ENCODE peak calls at places on chromosomes 13 and 19, in five cellular contexts. M, U, W, A and V are unnamed samples.

GRCh38 chr19:2923510-2923909 is 21.3 kb downstream of the ZNF77 start:
- DNase-seq in M (no peak), U (peak), W (no peak), A (no peak), V (no peak)

GRCh38 chr13:47621931-47622330 is 379.1 kb downstream of the SUCLA2 start:
- DNase-seq in M (no peak), U (no peak), W (no peak), A (no peak), V (no peak)

GRCh38 chr19:281156-281853 is 9.9 kb downstream of the PLPP2 start:
- DNase-seq in M (no peak), U (no peak), W (no peak), A (no peak), V (no peak)

GRCh38 chr19:46913852-46914430 is 53.1 kb downstream of the ARHGAP35 start:
- DNase-seq in M (no peak), U (peak), W (no peak), A (no peak), V (peak)

GRCh38 chr19:33063356-33064116 is 1.2 kb downstream of the RHPN2 start:
- DNase-seq in M (peak), U (peak), W (no peak), A (peak), V (no peak)

GRCh38 chr19:32914879-32915278 is 45.3 kb upstream of the SLC7A9 start:
- DNase-seq in M (no peak), U (peak), W (no peak), A (no peak), V (no peak)

GRCh38 chr19:7442423-7442822 is 46.4 kb downstream of the PEX11G start:
- DNase-seq in M (no peak), U (peak), W (no peak), A (no peak), V (no peak)

GRCh38 chr13:101919541-101920306 is 467.2 kb downstream of the ITGBL1 start:
- DNase-seq in M (peak), U (peak), W (no peak), A (no peak), V (no peak)

GRCh38 chr19:16228637-16229321 is 31.1 kb downstream of the AP1M1 start:
- DNase-seq in M (no peak), U (no peak), W (no peak), A (no peak), V (no peak)

GRCh38 chr13:51848674-51849073 is 3.7 kb upstream of the TMEM272 start:
- DNase-seq in M (no peak), U (peak), W (no peak), A (no peak), V (no peak)

GRCh38 chr19:1000095-1000494 is at the start of gene GRIN3B:
- DNase-seq in M (no peak), U (peak), W (peak), A (peak), V (no peak)

GRCh38 chr19:47032171-47032811 is 12.7 kb downstream of the NPAS1 start:
- DNase-seq in M (peak), U (no peak), W (peak), A (peak), V (no peak)

GRCh38 chr13:95564948-95565347 is 12.4 kb downstream of the CLDN10 start:
- DNase-seq in M (no peak), U (peak), W (no peak), A (no peak), V (no peak)

GRCh38 chr19:50975766-50976165 is 6.4 kb upstream of the KLK6 start:
- DNase-seq in M (no peak), U (no peak), W (no peak), A (no peak), V (no peak)

GRCh38 chr13:99892189-99892588 is 79.4 kb downstream of the ZIC5 start:
- DNase-seq in M (no peak), U (no peak), W (no peak), A (no peak), V (no peak)

GRCh38 chr13:85812282-85812681 is 13.1 kb upstream of the SLITRK6 start:
- DNase-seq in M (no peak), U (no peak), W (no peak), A (no peak), V (no peak)

GRCh38 chr19:51458051-51458645 is at the start of gene SIGLEC8:
- DNase-seq in M (no peak), U (no peak), W (no peak), A (no peak), V (no peak)

GRCh38 chr19:47618771-47619170 is 9.8 kb downstream of the BICRA start:
- DNase-seq in M (no peak), U (peak), W (no peak), A (no peak), V (no peak)

GRCh38 chr19:34744896-34745690 is 11.1 kb downstream of the ZNF181 start:
- DNase-seq in M (no peak), U (no peak), W (no peak), A (no peak), V (no peak)

GRCh38 chr13:26424181-26424580 is 133.3 kb upstream of the WASF3 start:
- DNase-seq in M (no peak), U (no peak), W (no peak), A (no peak), V (no peak)

GRCh38 chr13:98144501-98145350 is 1.8 kb downstream of the FARP1 start:
- DNase-seq in M (no peak), U (peak), W (no peak), A (no peak), V (no peak)

GRCh38 chr13:82803341-82803740 is 1078.9 kb downstream of the SLITRK1 start:
- DNase-seq in M (no peak), U (no peak), W (no peak), A (no peak), V (no peak)

GRCh38 chr19:17097593-17098126 is 22.1 kb downstream of the MYO9B start:
- DNase-seq in M (no peak), U (peak), W (no peak), A (no peak), V (no peak)

GRCh38 chr13:35712907-35713685 is 236.6 kb upstream of the MAB21L1 start:
- DNase-seq in M (no peak), U (peak), W (no peak), A (no peak), V (no peak)

GRCh38 chr19:27821418-27822018 is 1391.4 kb downstream of the UQCRFS1 start:
- DNase-seq in M (no peak), U (no peak), W (no peak), A (no peak), V (no peak)

GRCh38 chr13:98826156-98826555 is 73.7 kb upstream of the SLC15A1 start:
- DNase-seq in M (no peak), U (no peak), W (no peak), A (no peak), V (no peak)

GRCh38 chr19:7456964-7457541 is 31.8 kb downstream of the PEX11G start:
- DNase-seq in M (no peak), U (no peak), W (peak), A (no peak), V (no peak)

GRCh38 chr19:45554481-45554880 is 30.1 kb downstream of the OPA3 start:
- DNase-seq in M (no peak), U (no peak), W (no peak), A (no peak), V (no peak)

GRCh38 chr13:57698851-57699250 is 67.3 kb downstream of the PCDH17 start:
- DNase-seq in M (no peak), U (no peak), W (no peak), A (no peak), V (no peak)

GRCh38 chr19:15291666-15292065 is 40.7 kb downstream of the BRD4 start:
- DNase-seq in M (no peak), U (no peak), W (no peak), A (no peak), V (no peak)

GRCh38 chr13:61414686-61415664 is 674 bp downstream of the PCDH20 start:
- DNase-seq in M (peak), U (no peak), W (no peak), A (no peak), V (no peak)

GRCh38 chr13:36725936-36726335 is 52.1 kb downstream of the SERTM1 start:
- DNase-seq in M (no peak), U (no peak), W (no peak), A (no peak), V (no peak)